ENCODE peak calls at places on chromosomes 1 and 21, in nine cellular contexts. One of them, this sample, is unnamed.
A peak's percentile ranks its signal among the peaks of the same experiment; 100 is the strongest.

GRCh38 chr1:58763214-58763613 is 20.6 kb downstream of the JUN start:
- DNase-seq in HCT116: no peak
- DNase-seq in NT2/D1: no peak
- DNase-seq in fibroblast of lung: peak; percentile 52
- DNase-seq in IMR-90: peak; percentile 87
- DNase-seq in trophoblast cell: no peak
- DNase-seq in mammary epithelial cell: peak; percentile 52
- DNase-seq in neural progenitor cell: no peak
- DNase-seq in endothelial cell of umbilical vein: peak; percentile 83
- DNase-seq in this sample: no peak

GRCh38 chr1:206100226-206100780 is 16.9 kb downstream of the AVPR1B start:
- DNase-seq in trophoblast cell: peak; percentile 5
- DNase-seq in IMR-90: no peak
- DNase-seq in HCT116: no peak
- DNase-seq in fibroblast of lung: no peak
- DNase-seq in endothelial cell of umbilical vein: no peak
- DNase-seq in neural progenitor cell: no peak
- DNase-seq in NT2/D1: no peak
- DNase-seq in mammary epithelial cell: no peak
- DNase-seq in this sample: no peak

GRCh38 chr21:42862123-42862475 is 17.2 kb downstream of the WDR4 start:
- DNase-seq in HCT116: no peak
- DNase-seq in neural progenitor cell: no peak
- DNase-seq in fibroblast of lung: no peak
- DNase-seq in NT2/D1: no peak
- DNase-seq in trophoblast cell: no peak
- DNase-seq in endothelial cell of umbilical vein: no peak
- DNase-seq in mammary epithelial cell: no peak
- DNase-seq in IMR-90: no peak
- DNase-seq in this sample: no peak

GRCh38 chr21:46001821-46002681 is 20.5 kb downstream of the COL6A1 start:
- DNase-seq in trophoblast cell: no peak
- DNase-seq in mammary epithelial cell: no peak
- DNase-seq in IMR-90: no peak
- DNase-seq in NT2/D1: no peak
- DNase-seq in endothelial cell of umbilical vein: no peak
- DNase-seq in neural progenitor cell: no peak
- DNase-seq in HCT116: no peak
- DNase-seq in fibroblast of lung: no peak
- DNase-seq in this sample: no peak

GRCh38 chr1:77536813-77537212 is 145.6 kb downstream of the ZZZ3 start:
- DNase-seq in mammary epithelial cell: peak; percentile 94
- DNase-seq in HCT116: peak; percentile 88
- DNase-seq in NT2/D1: no peak
- DNase-seq in fibroblast of lung: peak; percentile 96
- DNase-seq in neural progenitor cell: no peak
- DNase-seq in trophoblast cell: no peak
- DNase-seq in IMR-90: peak; percentile 98
- DNase-seq in endothelial cell of umbilical vein: peak; percentile 81
- DNase-seq in this sample: no peak

GRCh38 chr1:23400324-23401110 is 24.0 kb downstream of the TCEA3 start:
- DNase-seq in fibroblast of lung: peak; percentile 67
- DNase-seq in endothelial cell of umbilical vein: no peak
- DNase-seq in mammary epithelial cell: no peak
- DNase-seq in NT2/D1: no peak
- DNase-seq in neural progenitor cell: no peak
- DNase-seq in trophoblast cell: no peak
- DNase-seq in IMR-90: peak; percentile 45
- DNase-seq in HCT116: no peak
- DNase-seq in this sample: no peak

GRCh38 chr21:46210378-46211136 is 18.0 kb downstream of the LSS start:
- DNase-seq in mammary epithelial cell: no peak
- DNase-seq in endothelial cell of umbilical vein: no peak
- DNase-seq in trophoblast cell: no peak
- DNase-seq in neural progenitor cell: peak; percentile 19
- DNase-seq in IMR-90: no peak
- DNase-seq in fibroblast of lung: no peak
- DNase-seq in HCT116: no peak
- DNase-seq in NT2/D1: no peak
- DNase-seq in this sample: no peak

GRCh38 chr1:203340112-203340804 is 10.7 kb downstream of the FMOD start:
- DNase-seq in NT2/D1: peak; percentile 85
- DNase-seq in neural progenitor cell: peak; percentile 94
- DNase-seq in trophoblast cell: peak; percentile 58
- DNase-seq in mammary epithelial cell: peak; percentile 63
- DNase-seq in endothelial cell of umbilical vein: peak; percentile 76
- DNase-seq in HCT116: peak; percentile 76
- DNase-seq in fibroblast of lung: peak; percentile 90
- DNase-seq in IMR-90: peak; percentile 84
- DNase-seq in this sample: peak; percentile 68

GRCh38 chr1:61338899-61339298 is 256.5 kb downstream of the NFIA start:
- DNase-seq in neural progenitor cell: no peak
- DNase-seq in HCT116: no peak
- DNase-seq in NT2/D1: no peak
- DNase-seq in fibroblast of lung: no peak
- DNase-seq in mammary epithelial cell: no peak
- DNase-seq in endothelial cell of umbilical vein: no peak
- DNase-seq in trophoblast cell: no peak
- DNase-seq in IMR-90: no peak
- DNase-seq in this sample: no peak

GRCh38 chr1:53134961-53135734 is 7.3 kb downstream of the SLC1A7 start:
- DNase-seq in NT2/D1: no peak
- DNase-seq in IMR-90: peak; percentile 89
- DNase-seq in neural progenitor cell: no peak
- DNase-seq in fibroblast of lung: peak; percentile 96
- DNase-seq in trophoblast cell: no peak
- DNase-seq in HCT116: no peak
- DNase-seq in mammary epithelial cell: no peak
- DNase-seq in endothelial cell of umbilical vein: no peak
- DNase-seq in this sample: no peak

GRCh38 chr1:221778535-221779142 is 36.8 kb upstream of the DUSP10 start:
- DNase-seq in trophoblast cell: no peak
- DNase-seq in endothelial cell of umbilical vein: no peak
- DNase-seq in fibroblast of lung: no peak
- DNase-seq in NT2/D1: no peak
- DNase-seq in IMR-90: no peak
- DNase-seq in mammary epithelial cell: no peak
- DNase-seq in HCT116: no peak
- DNase-seq in neural progenitor cell: no peak
- DNase-seq in this sample: no peak

GRCh38 chr1:247409869-247410544 is 6.0 kb upstream of the NLRP3 start:
- DNase-seq in endothelial cell of umbilical vein: no peak
- DNase-seq in IMR-90: no peak
- DNase-seq in trophoblast cell: no peak
- DNase-seq in neural progenitor cell: no peak
- DNase-seq in mammary epithelial cell: no peak
- DNase-seq in NT2/D1: no peak
- DNase-seq in HCT116: no peak
- DNase-seq in fibroblast of lung: no peak
- DNase-seq in this sample: no peak

GRCh38 chr21:44487831-44488230 is 32.5 kb downstream of the LRRC3 start:
- DNase-seq in fibroblast of lung: peak; percentile 38
- DNase-seq in IMR-90: peak; percentile 19
- DNase-seq in mammary epithelial cell: no peak
- DNase-seq in trophoblast cell: no peak
- DNase-seq in neural progenitor cell: peak; percentile 45
- DNase-seq in NT2/D1: peak; percentile 55
- DNase-seq in HCT116: peak; percentile 28
- DNase-seq in endothelial cell of umbilical vein: peak; percentile 6
- DNase-seq in this sample: no peak

GRCh38 chr1:90707363-90707710 is 9.8 kb downstream of the BARHL2 start:
- DNase-seq in trophoblast cell: peak; percentile 57
- DNase-seq in HCT116: no peak
- DNase-seq in NT2/D1: peak; percentile 81
- DNase-seq in endothelial cell of umbilical vein: no peak
- DNase-seq in mammary epithelial cell: peak; percentile 59
- DNase-seq in IMR-90: peak; percentile 15
- DNase-seq in fibroblast of lung: no peak
- DNase-seq in neural progenitor cell: peak; percentile 91
- DNase-seq in this sample: no peak

GRCh38 chr1:153649867-153650235 is 8.7 kb upstream of the SNAPIN start:
- DNase-seq in neural progenitor cell: no peak
- DNase-seq in mammary epithelial cell: no peak
- DNase-seq in endothelial cell of umbilical vein: no peak
- DNase-seq in fibroblast of lung: no peak
- DNase-seq in HCT116: no peak
- DNase-seq in IMR-90: no peak
- DNase-seq in trophoblast cell: no peak
- DNase-seq in NT2/D1: no peak
- DNase-seq in this sample: no peak

GRCh38 chr1:147821883-147822282 is 61.5 kb upstream of the GJA5 start:
- DNase-seq in neural progenitor cell: no peak
- DNase-seq in trophoblast cell: peak; percentile 34
- DNase-seq in HCT116: no peak
- DNase-seq in endothelial cell of umbilical vein: peak; percentile 72
- DNase-seq in NT2/D1: no peak
- DNase-seq in IMR-90: no peak
- DNase-seq in fibroblast of lung: peak; percentile 91
- DNase-seq in mammary epithelial cell: no peak
- DNase-seq in this sample: no peak

GRCh38 chr1:81800741-81801031 is at the start of gene ADGRL2:
- DNase-seq in HCT116: no peak
- DNase-seq in mammary epithelial cell: no peak
- DNase-seq in NT2/D1: peak; percentile 63
- DNase-seq in neural progenitor cell: no peak
- DNase-seq in fibroblast of lung: no peak
- DNase-seq in trophoblast cell: no peak
- DNase-seq in endothelial cell of umbilical vein: no peak
- DNase-seq in IMR-90: no peak
- DNase-seq in this sample: no peak

GRCh38 chr1:203559523-203559922 is 65.6 kb downstream of the OPTC start:
- DNase-seq in fibroblast of lung: peak; percentile 68
- DNase-seq in neural progenitor cell: no peak
- DNase-seq in mammary epithelial cell: peak; percentile 34
- DNase-seq in NT2/D1: no peak
- DNase-seq in IMR-90: peak; percentile 87
- DNase-seq in HCT116: no peak
- DNase-seq in endothelial cell of umbilical vein: no peak
- DNase-seq in trophoblast cell: no peak
- DNase-seq in this sample: no peak

DNA sequence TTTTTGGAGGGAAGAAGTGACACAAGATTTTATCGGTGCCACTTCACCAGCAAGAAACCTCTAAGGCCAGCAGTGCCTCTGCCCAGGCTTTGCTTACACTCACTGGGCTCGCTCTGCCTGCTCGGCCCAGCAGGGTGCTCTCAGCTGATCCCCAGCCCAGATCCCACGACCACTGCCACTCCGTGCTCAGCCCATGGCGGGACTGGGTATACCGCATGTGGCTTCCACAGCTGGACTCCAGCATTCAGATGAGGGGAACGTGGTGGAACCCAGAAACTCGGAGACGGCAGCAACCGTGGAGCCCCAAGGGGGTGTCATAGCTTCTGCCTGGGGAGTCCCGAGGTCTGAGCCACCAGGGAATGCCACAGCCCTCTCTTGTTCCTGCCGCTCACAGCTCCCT is 12.9 kb downstream of the USP25 start:
- DNase-seq in NT2/D1: no peak
- DNase-seq in IMR-90: no peak
- DNase-seq in fibroblast of lung: no peak
- DNase-seq in mammary epithelial cell: no peak
- DNase-seq in neural progenitor cell: no peak
- DNase-seq in trophoblast cell: no peak
- DNase-seq in HCT116: no peak
- DNase-seq in endothelial cell of umbilical vein: no peak
- DNase-seq in this sample: no peak
- H3K4me3 ChIP-seq in NT2/D1: no peak overlapping the region
- H3K4me3 ChIP-seq in IMR-90: no peak overlapping the region
- H3K4me3 ChIP-seq in fibroblast of lung: no peak overlapping the region
- H3K4me3 ChIP-seq in mammary epithelial cell: no peak overlapping the region
- H3K4me3 ChIP-seq in neural progenitor cell: no peak overlapping the region
- H3K4me3 ChIP-seq in trophoblast cell: no peak overlapping the region
- H3K4me3 ChIP-seq in HCT116: no peak overlapping the region
- H3K4me3 ChIP-seq in endothelial cell of umbilical vein: no peak overlapping the region
- H3K4me3 ChIP-seq in this sample: no peak overlapping the region

GRCh38 chr1:16440150-16440479 is 409 bp upstream of the NECAP2 start:
- DNase-seq in IMR-90: no peak
- DNase-seq in trophoblast cell: no peak
- DNase-seq in HCT116: no peak
- DNase-seq in fibroblast of lung: no peak
- DNase-seq in NT2/D1: no peak
- DNase-seq in endothelial cell of umbilical vein: no peak
- DNase-seq in mammary epithelial cell: no peak
- DNase-seq in neural progenitor cell: no peak
- DNase-seq in this sample: no peak
- H3K9ac ChIP-seq in IMR-90: peak overlapping the region; percentile 70
- H3K9ac ChIP-seq in trophoblast cell: peak overlapping the region; percentile 67
- H3K9ac ChIP-seq in HCT116: peak overlapping the region; percentile 89
- H3K9ac ChIP-seq in fibroblast of lung: no peak overlapping the region
- H3K9ac ChIP-seq in NT2/D1: peak overlapping the region; percentile 75
- H3K9ac ChIP-seq in endothelial cell of umbilical vein: no peak overlapping the region
- H3K9ac ChIP-seq in mammary epithelial cell: peak overlapping the region; percentile 34
- H3K9ac ChIP-seq in neural progenitor cell: no peak overlapping the region
- H3K9ac ChIP-seq in this sample: peak overlapping the region; percentile 64

GRCh38 chr1:201944639-201945038 is 1.7 kb downstream of the LMOD1 start:
- DNase-seq in HCT116: no peak
- DNase-seq in endothelial cell of umbilical vein: no peak
- DNase-seq in NT2/D1: no peak
- DNase-seq in neural progenitor cell: no peak
- DNase-seq in mammary epithelial cell: no peak
- DNase-seq in fibroblast of lung: no peak
- DNase-seq in IMR-90: peak; percentile 21
- DNase-seq in trophoblast cell: no peak
- DNase-seq in this sample: no peak
- H3K4me3 ChIP-seq in HCT116: no peak overlapping the region
- H3K4me3 ChIP-seq in endothelial cell of umbilical vein: no peak overlapping the region
- H3K4me3 ChIP-seq in NT2/D1: no peak overlapping the region
- H3K4me3 ChIP-seq in neural progenitor cell: no peak overlapping the region
- H3K4me3 ChIP-seq in mammary epithelial cell: no peak overlapping the region
- H3K4me3 ChIP-seq in fibroblast of lung: peak overlapping the region; percentile 76
- H3K4me3 ChIP-seq in IMR-90: peak overlapping the region; percentile 72
- H3K4me3 ChIP-seq in trophoblast cell: no peak overlapping the region
- H3K4me3 ChIP-seq in this sample: no peak overlapping the region

GRCh38 chr1:42941640-42942330 is 16.9 kb downstream of the SLC2A1 start:
- DNase-seq in neural progenitor cell: no peak
- DNase-seq in fibroblast of lung: peak; percentile 71
- DNase-seq in mammary epithelial cell: peak; percentile 89
- DNase-seq in IMR-90: peak; percentile 82
- DNase-seq in trophoblast cell: peak; percentile 73
- DNase-seq in endothelial cell of umbilical vein: peak; percentile 79
- DNase-seq in NT2/D1: no peak
- DNase-seq in HCT116: peak; percentile 80
- DNase-seq in this sample: no peak
- H3K9ac ChIP-seq in neural progenitor cell: peak overlapping the region; percentile 16
- H3K9ac ChIP-seq in fibroblast of lung: no peak overlapping the region
- H3K9ac ChIP-seq in mammary epithelial cell: peak overlapping the region; percentile 64
- H3K9ac ChIP-seq in IMR-90: peak overlapping the region; percentile 53
- H3K9ac ChIP-seq in trophoblast cell: no peak overlapping the region
- H3K9ac ChIP-seq in endothelial cell of umbilical vein: peak overlapping the region; percentile 74
- H3K9ac ChIP-seq in NT2/D1: no peak overlapping the region
- H3K9ac ChIP-seq in HCT116: peak overlapping the region; percentile 56
- H3K9ac ChIP-seq in this sample: no peak overlapping the region